ENCODE peak calls at places on chromosomes 12 and 14, in ten cellular contexts. One of them, this sample, is unnamed.
A peak's percentile ranks its signal among the peaks of the same experiment; 100 is the strongest.

GRCh38 chr12:6089041-6089823 is 35.2 kb downstream of the VWF start:
- DNase-seq in heart right ventricle: no peak
- DNase-seq in endothelial cell of umbilical vein: no peak
- DNase-seq in testis: peak; percentile 41
- DNase-seq in left ventricle myocardium inferior: no peak
- DNase-seq in effector memory CD4-positive, alpha-beta T cell: no peak
- DNase-seq in AG04450: no peak
- DNase-seq in ovary: no peak
- DNase-seq in GM23338: peak; percentile 53
- DNase-seq in SJCRH30: no peak
- DNase-seq in this sample: no peak

GRCh38 chr12:109726511-109727038 is 12.9 kb downstream of the FAM222A start:
- DNase-seq in heart right ventricle: no peak
- DNase-seq in endothelial cell of umbilical vein: no peak
- DNase-seq in testis: no peak
- DNase-seq in left ventricle myocardium inferior: no peak
- DNase-seq in effector memory CD4-positive, alpha-beta T cell: no peak
- DNase-seq in AG04450: no peak
- DNase-seq in ovary: no peak
- DNase-seq in GM23338: no peak
- DNase-seq in SJCRH30: peak; percentile 28
- DNase-seq in this sample: no peak

GRCh38 chr12:19181666-19182426 is 52.3 kb downstream of the PLEKHA5 start:
- DNase-seq in heart right ventricle: no peak
- DNase-seq in endothelial cell of umbilical vein: peak; percentile 26
- DNase-seq in testis: no peak
- DNase-seq in left ventricle myocardium inferior: no peak
- DNase-seq in effector memory CD4-positive, alpha-beta T cell: no peak
- DNase-seq in AG04450: no peak
- DNase-seq in ovary: no peak
- DNase-seq in GM23338: no peak
- DNase-seq in SJCRH30: no peak
- DNase-seq in this sample: no peak

GRCh38 chr14:88245321-88245720 is 77.7 kb downstream of the KCNK10 start:
- DNase-seq in heart right ventricle: no peak
- DNase-seq in endothelial cell of umbilical vein: no peak
- DNase-seq in testis: no peak
- DNase-seq in left ventricle myocardium inferior: no peak
- DNase-seq in effector memory CD4-positive, alpha-beta T cell: no peak
- DNase-seq in AG04450: no peak
- DNase-seq in ovary: no peak
- DNase-seq in GM23338: peak; percentile 25
- DNase-seq in SJCRH30: peak; percentile 39
- DNase-seq in this sample: no peak

GRCh38 chr12:101277443-101277842 is 2.5 kb upstream of the UTP20 start:
- DNase-seq in heart right ventricle: no peak
- DNase-seq in endothelial cell of umbilical vein: no peak
- DNase-seq in testis: no peak
- DNase-seq in left ventricle myocardium inferior: no peak
- DNase-seq in effector memory CD4-positive, alpha-beta T cell: no peak
- DNase-seq in AG04450: no peak
- DNase-seq in ovary: no peak
- DNase-seq in GM23338: no peak
- DNase-seq in SJCRH30: no peak
- DNase-seq in this sample: no peak

GRCh38 chr12:74983917-74984316 is 225.7 kb downstream of the KCNC2 start:
- DNase-seq in heart right ventricle: no peak
- DNase-seq in endothelial cell of umbilical vein: no peak
- DNase-seq in testis: no peak
- DNase-seq in left ventricle myocardium inferior: no peak
- DNase-seq in effector memory CD4-positive, alpha-beta T cell: no peak
- DNase-seq in AG04450: no peak
- DNase-seq in ovary: no peak
- DNase-seq in GM23338: no peak
- DNase-seq in SJCRH30: no peak
- DNase-seq in this sample: no peak

GRCh38 chr12:104386461-104386860 is 70.3 kb upstream of the CHST11 start:
- DNase-seq in heart right ventricle: no peak
- DNase-seq in endothelial cell of umbilical vein: no peak
- DNase-seq in testis: no peak
- DNase-seq in left ventricle myocardium inferior: no peak
- DNase-seq in effector memory CD4-positive, alpha-beta T cell: no peak
- DNase-seq in AG04450: no peak
- DNase-seq in ovary: no peak
- DNase-seq in GM23338: no peak
- DNase-seq in SJCRH30: no peak
- DNase-seq in this sample: no peak

GRCh38 chr12:122862110-122862634 is 26.9 kb downstream of the HIP1R start:
- DNase-seq in heart right ventricle: no peak
- DNase-seq in endothelial cell of umbilical vein: no peak
- DNase-seq in testis: no peak
- DNase-seq in left ventricle myocardium inferior: no peak
- DNase-seq in effector memory CD4-positive, alpha-beta T cell: no peak
- DNase-seq in AG04450: no peak
- DNase-seq in ovary: no peak
- DNase-seq in GM23338: no peak
- DNase-seq in SJCRH30: no peak
- DNase-seq in this sample: no peak

GRCh38 chr14:103418508-103418818 is 33.2 kb downstream of the MARK3 start:
- DNase-seq in heart right ventricle: no peak
- DNase-seq in endothelial cell of umbilical vein: no peak
- DNase-seq in testis: no peak
- DNase-seq in left ventricle myocardium inferior: no peak
- DNase-seq in effector memory CD4-positive, alpha-beta T cell: no peak
- DNase-seq in AG04450: no peak
- DNase-seq in ovary: no peak
- DNase-seq in GM23338: no peak
- DNase-seq in SJCRH30: no peak
- DNase-seq in this sample: no peak

GRCh38 chr14:69666698-69667211 is 55.4 kb downstream of the SUSD6 start:
- DNase-seq in heart right ventricle: no peak
- DNase-seq in endothelial cell of umbilical vein: peak; percentile 83
- DNase-seq in testis: no peak
- DNase-seq in left ventricle myocardium inferior: no peak
- DNase-seq in effector memory CD4-positive, alpha-beta T cell: no peak
- DNase-seq in AG04450: no peak
- DNase-seq in ovary: no peak
- DNase-seq in GM23338: no peak
- DNase-seq in SJCRH30: no peak
- DNase-seq in this sample: no peak

DNA sequence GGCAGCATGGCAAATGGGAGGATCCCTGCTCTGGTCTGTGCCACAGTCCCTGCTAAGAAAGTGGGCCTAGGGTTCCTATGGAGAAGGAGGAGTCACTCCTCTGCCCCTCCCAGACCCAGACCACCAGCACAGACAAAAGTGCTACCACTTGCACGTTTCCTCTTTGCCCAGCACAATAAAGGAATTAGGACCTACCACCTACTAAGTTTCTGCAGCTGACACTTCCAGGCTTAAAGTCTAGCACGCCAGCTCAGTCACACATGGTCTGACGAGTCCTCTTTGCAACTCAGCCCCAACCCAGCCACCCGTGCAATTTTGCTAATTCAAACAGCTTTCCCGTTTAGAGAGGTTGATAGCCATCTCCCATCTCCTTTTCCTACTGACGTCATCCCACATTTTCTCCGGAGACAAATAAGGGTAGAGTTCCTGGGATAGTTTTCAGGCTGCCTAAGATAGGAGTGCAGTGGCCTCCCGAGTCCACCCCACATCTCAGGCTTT is 66.2 kb upstream of the PTGR2 start:
- DNase-seq in heart right ventricle: peak; percentile 43
- DNase-seq in endothelial cell of umbilical vein: peak; percentile 75
- DNase-seq in testis: no peak
- DNase-seq in left ventricle myocardium inferior: no peak
- DNase-seq in effector memory CD4-positive, alpha-beta T cell: no peak
- DNase-seq in AG04450: peak; percentile 72
- DNase-seq in ovary: no peak
- DNase-seq in GM23338: peak; percentile 51
- DNase-seq in SJCRH30: peak; percentile 93
- DNase-seq in this sample: no peak
- H3K27me3 ChIP-seq in heart right ventricle: no peaks in the 10 kb centered on the region
- H3K27me3 ChIP-seq in endothelial cell of umbilical vein: no peaks in the 10 kb centered on the region
- H3K27me3 ChIP-seq in testis: no peaks in the 10 kb centered on the region
- H3K27me3 ChIP-seq in left ventricle myocardium inferior: no peaks in the 10 kb centered on the region
- H3K27me3 ChIP-seq in effector memory CD4-positive, alpha-beta T cell: no peaks in the 10 kb centered on the region
- H3K27me3 ChIP-seq in AG04450: no peaks in the 10 kb centered on the region
- H3K27me3 ChIP-seq in ovary: no peaks in the 10 kb centered on the region
- H3K27me3 ChIP-seq in GM23338: peaks cover 94% of the 10 kb centered on the region
- H3K27me3 ChIP-seq in SJCRH30: no peaks in the 10 kb centered on the region
- H3K27me3 ChIP-seq in this sample: no peaks in the 10 kb centered on the region

GRCh38 chr12:3204143-3204542 is 127.0 kb downstream of the TSPAN9 start:
- DNase-seq in heart right ventricle: peak; percentile 62
- DNase-seq in endothelial cell of umbilical vein: no peak
- DNase-seq in testis: no peak
- DNase-seq in left ventricle myocardium inferior: no peak
- DNase-seq in effector memory CD4-positive, alpha-beta T cell: no peak
- DNase-seq in AG04450: no peak
- DNase-seq in ovary: no peak
- DNase-seq in GM23338: peak; percentile 31
- DNase-seq in SJCRH30: peak; percentile 52
- DNase-seq in this sample: no peak
- H3K27me3 ChIP-seq in heart right ventricle: no peaks in the 10 kb centered on the region
- H3K27me3 ChIP-seq in endothelial cell of umbilical vein: peaks cover 11% of the 10 kb centered on the region
- H3K27me3 ChIP-seq in testis: no peaks in the 10 kb centered on the region
- H3K27me3 ChIP-seq in left ventricle myocardium inferior: no peaks in the 10 kb centered on the region
- H3K27me3 ChIP-seq in effector memory CD4-positive, alpha-beta T cell: peaks cover 9% of the 10 kb centered on the region
- H3K27me3 ChIP-seq in AG04450: no peaks in the 10 kb centered on the region
- H3K27me3 ChIP-seq in ovary: no peaks in the 10 kb centered on the region
- H3K27me3 ChIP-seq in GM23338: peaks cover 23% of the 10 kb centered on the region
- H3K27me3 ChIP-seq in SJCRH30: no peaks in the 10 kb centered on the region
- H3K27me3 ChIP-seq in this sample: no peaks in the 10 kb centered on the region

GRCh38 chr12:22190969-22191368 is 143.5 kb downstream of the ST8SIA1 start:
- DNase-seq in heart right ventricle: no peak
- DNase-seq in endothelial cell of umbilical vein: no peak
- DNase-seq in testis: no peak
- DNase-seq in left ventricle myocardium inferior: no peak
- DNase-seq in effector memory CD4-positive, alpha-beta T cell: no peak
- DNase-seq in AG04450: no peak
- DNase-seq in ovary: no peak
- DNase-seq in GM23338: no peak
- DNase-seq in SJCRH30: no peak
- DNase-seq in this sample: no peak
- H3K27me3 ChIP-seq in heart right ventricle: no peaks in the 10 kb centered on the region
- H3K27me3 ChIP-seq in endothelial cell of umbilical vein: no peaks in the 10 kb centered on the region
- H3K27me3 ChIP-seq in testis: no peaks in the 10 kb centered on the region
- H3K27me3 ChIP-seq in left ventricle myocardium inferior: no peaks in the 10 kb centered on the region
- H3K27me3 ChIP-seq in effector memory CD4-positive, alpha-beta T cell: no peaks in the 10 kb centered on the region
- H3K27me3 ChIP-seq in AG04450: no peaks in the 10 kb centered on the region
- H3K27me3 ChIP-seq in ovary: no peaks in the 10 kb centered on the region
- H3K27me3 ChIP-seq in GM23338: no peaks in the 10 kb centered on the region
- H3K27me3 ChIP-seq in SJCRH30: no peaks in the 10 kb centered on the region
- H3K27me3 ChIP-seq in this sample: no peaks in the 10 kb centered on the region

GRCh38 chr14:105476937-105477658 is 2.5 kb downstream of the CRIP2 start:
- DNase-seq in heart right ventricle: peak; percentile 83
- DNase-seq in endothelial cell of umbilical vein: peak; percentile 35
- DNase-seq in testis: no peak
- DNase-seq in left ventricle myocardium inferior: peak; percentile 30
- DNase-seq in effector memory CD4-positive, alpha-beta T cell: no peak
- DNase-seq in AG04450: no peak
- DNase-seq in ovary: no peak
- DNase-seq in GM23338: no peak
- DNase-seq in SJCRH30: no peak
- DNase-seq in this sample: no peak
- H3K27me3 ChIP-seq in heart right ventricle: no peaks in the 10 kb centered on the region
- H3K27me3 ChIP-seq in endothelial cell of umbilical vein: no peaks in the 10 kb centered on the region
- H3K27me3 ChIP-seq in testis: peaks cover 3% of the 10 kb centered on the region
- H3K27me3 ChIP-seq in left ventricle myocardium inferior: no peaks in the 10 kb centered on the region
- H3K27me3 ChIP-seq in effector memory CD4-positive, alpha-beta T cell: no peaks in the 10 kb centered on the region
- H3K27me3 ChIP-seq in AG04450: no peaks in the 10 kb centered on the region
- H3K27me3 ChIP-seq in ovary: no peaks in the 10 kb centered on the region
- H3K27me3 ChIP-seq in GM23338: peaks cover 73% of the 10 kb centered on the region
- H3K27me3 ChIP-seq in SJCRH30: no peaks in the 10 kb centered on the region
- H3K27me3 ChIP-seq in this sample: no peaks in the 10 kb centered on the region

GRCh38 chr12:48013287-48013686 is 9.0 kb upstream of the COL2A1 start:
- DNase-seq in heart right ventricle: no peak
- DNase-seq in endothelial cell of umbilical vein: no peak
- DNase-seq in testis: no peak
- DNase-seq in left ventricle myocardium inferior: no peak
- DNase-seq in effector memory CD4-positive, alpha-beta T cell: no peak
- DNase-seq in AG04450: no peak
- DNase-seq in ovary: no peak
- DNase-seq in GM23338: no peak
- DNase-seq in SJCRH30: no peak
- DNase-seq in this sample: no peak
- H3K27me3 ChIP-seq in heart right ventricle: peaks cover 29% of the 10 kb centered on the region
- H3K27me3 ChIP-seq in endothelial cell of umbilical vein: peaks cover 39% of the 10 kb centered on the region
- H3K27me3 ChIP-seq in testis: no peaks in the 10 kb centered on the region
- H3K27me3 ChIP-seq in left ventricle myocardium inferior: peaks cover 36% of the 10 kb centered on the region
- H3K27me3 ChIP-seq in effector memory CD4-positive, alpha-beta T cell: no peaks in the 10 kb centered on the region
- H3K27me3 ChIP-seq in AG04450: peaks cover 57% of the 10 kb centered on the region
- H3K27me3 ChIP-seq in ovary: no peaks in the 10 kb centered on the region
- H3K27me3 ChIP-seq in GM23338: peaks cover 100% of the 10 kb centered on the region
- H3K27me3 ChIP-seq in SJCRH30: no peaks in the 10 kb centered on the region
- H3K27me3 ChIP-seq in this sample: no peaks in the 10 kb centered on the region

GRCh38 chr14:97848351-97848980 is 1051.3 kb downstream of the VRK1 start:
- DNase-seq in heart right ventricle: no peak
- DNase-seq in endothelial cell of umbilical vein: no peak
- DNase-seq in testis: no peak
- DNase-seq in left ventricle myocardium inferior: no peak
- DNase-seq in effector memory CD4-positive, alpha-beta T cell: no peak
- DNase-seq in AG04450: no peak
- DNase-seq in ovary: no peak
- DNase-seq in GM23338: peak; percentile 12
- DNase-seq in SJCRH30: no peak
- DNase-seq in this sample: no peak

GRCh38 chr14:97844042-97844441 is 1046.9 kb downstream of the VRK1 start:
- DNase-seq in heart right ventricle: no peak
- DNase-seq in endothelial cell of umbilical vein: no peak
- DNase-seq in testis: no peak
- DNase-seq in left ventricle myocardium inferior: no peak
- DNase-seq in effector memory CD4-positive, alpha-beta T cell: no peak
- DNase-seq in AG04450: no peak
- DNase-seq in ovary: no peak
- DNase-seq in GM23338: no peak
- DNase-seq in SJCRH30: no peak
- DNase-seq in this sample: no peak

GRCh38 chr14:97841762-97842161 is 1044.6 kb downstream of the VRK1 start:
- DNase-seq in heart right ventricle: no peak
- DNase-seq in endothelial cell of umbilical vein: no peak
- DNase-seq in testis: no peak
- DNase-seq in left ventricle myocardium inferior: no peak
- DNase-seq in effector memory CD4-positive, alpha-beta T cell: no peak
- DNase-seq in AG04450: no peak
- DNase-seq in ovary: no peak
- DNase-seq in GM23338: no peak
- DNase-seq in SJCRH30: no peak
- DNase-seq in this sample: no peak

GRCh38 chr14:97850886-97851285 is 1053.7 kb downstream of the VRK1 start:
- DNase-seq in heart right ventricle: no peak
- DNase-seq in endothelial cell of umbilical vein: no peak
- DNase-seq in testis: no peak
- DNase-seq in left ventricle myocardium inferior: no peak
- DNase-seq in effector memory CD4-positive, alpha-beta T cell: no peak
- DNase-seq in AG04450: no peak
- DNase-seq in ovary: no peak
- DNase-seq in GM23338: no peak
- DNase-seq in SJCRH30: no peak
- DNase-seq in this sample: no peak

DNA sequence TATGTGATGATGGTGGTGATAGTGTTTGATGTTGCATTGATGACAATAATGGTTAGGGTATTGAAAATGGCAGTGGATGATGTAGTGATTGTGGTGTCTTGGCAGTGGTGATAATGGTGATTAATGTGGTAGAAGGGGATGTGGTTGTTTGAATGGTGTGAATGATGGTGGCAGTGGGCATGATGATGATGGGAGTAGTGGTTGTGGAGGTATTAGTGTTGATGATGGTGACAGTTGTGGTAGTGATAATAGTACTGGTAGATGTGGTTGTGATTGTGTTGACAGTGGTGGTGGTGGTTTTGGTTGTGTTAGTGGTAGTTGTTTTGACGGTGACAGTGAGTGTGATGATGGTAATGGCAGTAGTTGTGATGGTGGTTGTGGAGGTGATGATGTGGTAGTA is 1049.0 kb downstream of the VRK1 start:
- DNase-seq in heart right ventricle: no peak
- DNase-seq in endothelial cell of umbilical vein: no peak
- DNase-seq in testis: no peak
- DNase-seq in left ventricle myocardium inferior: no peak
- DNase-seq in effector memory CD4-positive, alpha-beta T cell: no peak
- DNase-seq in AG04450: no peak
- DNase-seq in ovary: no peak
- DNase-seq in GM23338: no peak
- DNase-seq in SJCRH30: no peak
- DNase-seq in this sample: no peak
- H3K27me3 ChIP-seq in heart right ventricle: peaks cover 5% of the 10 kb centered on the region
- H3K27me3 ChIP-seq in endothelial cell of umbilical vein: no peaks in the 10 kb centered on the region
- H3K27me3 ChIP-seq in testis: no peaks in the 10 kb centered on the region
- H3K27me3 ChIP-seq in left ventricle myocardium inferior: peaks cover 33% of the 10 kb centered on the region
- H3K27me3 ChIP-seq in effector memory CD4-positive, alpha-beta T cell: no peaks in the 10 kb centered on the region
- H3K27me3 ChIP-seq in AG04450: no peaks in the 10 kb centered on the region
- H3K27me3 ChIP-seq in ovary: no peaks in the 10 kb centered on the region
- H3K27me3 ChIP-seq in GM23338: no peaks in the 10 kb centered on the region
- H3K27me3 ChIP-seq in SJCRH30: no peaks in the 10 kb centered on the region
- H3K27me3 ChIP-seq in this sample: no peaks in the 10 kb centered on the region